ENCODE peak calls at places on chromosomes 11 and 22, in four cellular contexts. V is neural progenitor cell, Q is colonic mucosa, E is activated B cell treated with CpG ODN at 0.5 μM for 24 hours. S is an unnamed sample.

GRCh38 chr11:34185926-34186841 is 80.8 kb downstream of the NAT10 start:
- DNase-seq in E (no peak), V (peak), Q (no peak), S (no peak)

GRCh38 chr11:41392591-41392990 is 66.9 kb downstream of the LRRC4C start:
- DNase-seq in V (peak), Q (no peak), E (no peak), S (no peak)

GRCh38 chr11:115501895-115502589 is 2.2 kb downstream of the CADM1 start:
- DNase-seq in Q (no peak), E (no peak), V (peak), S (no peak)

GRCh38 chr11:92308366-92308765 is 83.7 kb downstream of the FAT3 start:
- DNase-seq in Q (no peak), V (no peak), E (no peak), S (no peak)

GRCh38 chr11:2529636-2530035 is 84.8 kb downstream of the KCNQ1 start:
- DNase-seq in Q (no peak), V (no peak), E (no peak), S (no peak)

GRCh38 chr11:84962018-84962417 is 665.1 kb downstream of the DLG2 start:
- DNase-seq in Q (no peak), V (no peak), E (no peak), S (no peak)

GRCh38 chr11:92941676-92942571 is 27.5 kb upstream of the MTNR1B start:
- DNase-seq in V (peak), E (no peak), Q (peak), S (no peak)

GRCh38 chr11:18358646-18359045 is 35.7 kb upstream of the LDHA start:
- DNase-seq in E (no peak), V (no peak), Q (no peak), S (no peak)

GRCh38 chr11:71940561-71941219 is 11.8 kb downstream of the RNF121 start:
- DNase-seq in V (peak), Q (no peak), E (no peak), S (peak)

GRCh38 chr22:47232753-47233152 is 470.3 kb downstream of the TBC1D22A start:
- DNase-seq in E (no peak), Q (no peak), V (no peak), S (no peak)

GRCh38 chr11:69035150-69035958 is 13.4 kb upstream of the TPCN2 start:
- DNase-seq in E (no peak), V (peak), Q (no peak), S (no peak)

GRCh38 chr11:134535029-134536025 is 123.3 kb upstream of the B3GAT1 start:
- DNase-seq in V (no peak), E (no peak), Q (no peak), S (no peak)

GRCh38 chr11:45347343-45347742 is 61.2 kb upstream of the SYT13 start:
- DNase-seq in Q (no peak), V (peak), E (no peak), S (no peak)

GRCh38 chr11:28048812-28049211 is 59.1 kb downstream of the KIF18A start:
- DNase-seq in E (no peak), V (no peak), Q (no peak), S (no peak)

GRCh38 chr11:12007769-12008737 is at the start of gene DKK3:
- DNase-seq in E (no peak), V (peak), Q (no peak), S (no peak)

GRCh38 chr11:104225047-104225446 is 61.1 kb upstream of the PDGFD start:
- DNase-seq in V (no peak), Q (no peak), E (no peak), S (no peak)

GRCh38 chr11:876550-876949 is 33.9 kb downstream of the TSPAN4 start:
- DNase-seq in Q (no peak), V (no peak), E (no peak), S (no peak)

GRCh38 chr11:65643971-65644370 is 6.1 kb downstream of the SIPA1 start:
- DNase-seq in E (no peak), Q (no peak), V (no peak), S (no peak)

GRCh38 chr11:63951779-63952536 is 13.2 kb downstream of the NAA40 start:
- DNase-seq in V (no peak), E (no peak), Q (no peak), S (no peak)

GRCh38 chr22:35684270-35684700 is 33.4 kb upstream of the APOL5 start:
- DNase-seq in E (no peak), V (peak), Q (peak), S (no peak)

GRCh38 chr11:76861490-76861953 is 804 bp downstream of the ACER3 start:
- DNase-seq in E (no peak), Q (no peak), V (peak), S (no peak)

GRCh38 chr11:9525116-9525515 is 48.4 kb upstream of the WEE1 start:
- DNase-seq in V (no peak), Q (no peak), E (no peak), S (no peak)

GRCh38 chr22:46308283-46308988 is 11.8 kb downstream of the GTSE1 start:
- DNase-seq in V (no peak), E (no peak), Q (no peak), S (no peak)

GRCh38 chr11:122743949-122744876 is 88.7 kb downstream of the UBASH3B start:
- DNase-seq in Q (peak), E (peak), V (no peak), S (no peak)

GRCh38 chr11:86370922-86371614 is 3.6 kb upstream of the CCDC81 start:
- DNase-seq in E (no peak), Q (no peak), V (no peak), S (no peak)

GRCh38 chr22:20805972-20806471 is 32.1 kb downstream of the SERPIND1 start:
- DNase-seq in Q (no peak), E (no peak), V (no peak), S (no peak)

GRCh38 chr11:3139481-3140290 is 25.4 kb downstream of the OSBPL5 start:
- DNase-seq in V (no peak), Q (no peak), E (no peak), S (no peak)

GRCh38 chr11:47510231-47510630 is 42.7 kb downstream of the CELF1 start:
- DNase-seq in E (no peak), V (no peak), Q (no peak), S (no peak)

GRCh38 chr11:6825333-6825744 is 20.1 kb upstream of the OR10A5 start:
- DNase-seq in V (no peak), E (no peak), Q (no peak), S (no peak)

DNA sequence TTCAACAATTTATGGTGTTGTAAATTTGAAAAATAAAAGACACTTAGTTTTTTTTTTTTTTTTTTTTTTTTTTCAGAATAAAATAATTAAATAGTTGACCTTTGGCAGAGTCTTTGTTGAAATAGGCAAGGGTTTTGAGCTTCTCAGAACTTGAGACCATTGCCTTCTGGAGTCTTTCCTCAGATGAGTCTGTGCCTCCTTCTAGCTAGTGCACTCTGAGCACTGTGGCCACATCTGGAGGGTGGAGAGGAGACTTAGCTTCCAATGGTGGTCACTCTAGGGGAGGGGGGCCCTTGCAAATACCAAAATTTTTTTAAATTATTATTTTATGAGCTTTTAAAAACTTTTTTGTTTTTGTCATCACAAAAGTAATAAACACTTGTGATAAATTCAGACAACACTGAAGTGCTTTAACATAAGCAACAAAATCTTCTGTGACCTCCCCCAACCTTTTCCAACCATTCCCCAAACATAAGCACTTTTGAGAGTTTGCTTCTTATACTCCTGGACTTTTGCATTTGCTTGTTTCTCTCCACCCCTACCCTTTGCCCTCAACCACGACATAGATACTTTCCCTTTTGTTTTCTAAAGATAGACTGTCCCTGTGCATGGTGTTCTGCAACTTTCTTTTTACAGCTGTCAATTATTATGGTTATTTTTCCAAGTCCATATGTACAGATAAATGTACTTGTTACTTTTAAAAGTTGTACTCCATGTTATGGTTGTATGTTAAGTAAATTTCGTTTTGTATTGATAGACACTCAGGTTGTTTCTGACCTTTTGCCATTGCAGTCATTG is 41.1 kb downstream of the BMAL1 start:
- DNase-seq in V (no peak), Q (no peak), E (no peak), S (no peak)
- TF ChIP-seq CTCF in V (no peak), Q (no peak), E (no peak), S (no peak)

GRCh38 chr22:42816339-42816738 is 40.7 kb downstream of the ARFGAP3 start:
- DNase-seq in Q (no peak), E (no peak), V (no peak), S (no peak)

GRCh38 chr22:42821386-42821785 is 35.7 kb downstream of the ARFGAP3 start:
- DNase-seq in E (no peak), Q (no peak), V (no peak), S (no peak)

GRCh38 chr22:42819412-42820069 is 37.5 kb downstream of the ARFGAP3 start:
- DNase-seq in Q (no peak), E (no peak), V (no peak), S (no peak)

GRCh38 chr22:42817556-42817955 is 39.5 kb downstream of the ARFGAP3 start:
- DNase-seq in Q (no peak), V (no peak), E (no peak), S (no peak)

DNA sequence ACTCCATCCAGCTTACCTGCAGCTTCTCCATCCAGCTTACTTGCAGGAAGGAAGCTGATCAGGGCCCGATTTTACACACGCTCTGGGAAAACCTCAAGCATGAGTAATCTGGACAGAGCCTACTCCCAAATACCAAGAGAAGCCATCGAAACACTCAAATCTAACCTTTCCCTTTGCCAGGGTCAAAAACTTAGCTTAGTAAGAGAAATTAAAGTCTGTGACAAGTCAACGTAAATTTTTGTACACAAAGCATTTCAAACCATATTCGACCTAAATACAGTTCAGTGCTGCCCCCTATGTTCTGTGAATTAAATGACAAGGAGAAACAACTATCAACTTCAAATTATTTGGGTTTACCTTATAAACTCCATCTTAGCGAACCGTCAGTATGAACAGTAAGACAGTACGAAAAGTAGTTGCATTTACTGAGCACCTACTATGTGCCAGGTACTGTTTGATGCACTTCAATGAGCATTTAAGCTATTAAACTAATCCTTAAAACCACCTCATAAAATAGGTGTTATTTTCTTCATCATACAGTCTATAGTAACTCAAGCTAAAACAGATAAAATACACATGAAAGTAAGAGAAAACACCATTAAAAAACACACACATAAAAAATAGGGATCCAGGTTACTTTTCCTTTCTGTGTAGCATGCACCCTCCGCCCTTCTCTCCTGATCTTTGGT is 36.9 kb downstream of the ARFGAP3 start:
- DNase-seq in Q (no peak), V (peak), E (no peak), S (no peak)
- TF ChIP-seq CTCF in Q (peak), V (peak), E (no peak), S (no peak)

DNA sequence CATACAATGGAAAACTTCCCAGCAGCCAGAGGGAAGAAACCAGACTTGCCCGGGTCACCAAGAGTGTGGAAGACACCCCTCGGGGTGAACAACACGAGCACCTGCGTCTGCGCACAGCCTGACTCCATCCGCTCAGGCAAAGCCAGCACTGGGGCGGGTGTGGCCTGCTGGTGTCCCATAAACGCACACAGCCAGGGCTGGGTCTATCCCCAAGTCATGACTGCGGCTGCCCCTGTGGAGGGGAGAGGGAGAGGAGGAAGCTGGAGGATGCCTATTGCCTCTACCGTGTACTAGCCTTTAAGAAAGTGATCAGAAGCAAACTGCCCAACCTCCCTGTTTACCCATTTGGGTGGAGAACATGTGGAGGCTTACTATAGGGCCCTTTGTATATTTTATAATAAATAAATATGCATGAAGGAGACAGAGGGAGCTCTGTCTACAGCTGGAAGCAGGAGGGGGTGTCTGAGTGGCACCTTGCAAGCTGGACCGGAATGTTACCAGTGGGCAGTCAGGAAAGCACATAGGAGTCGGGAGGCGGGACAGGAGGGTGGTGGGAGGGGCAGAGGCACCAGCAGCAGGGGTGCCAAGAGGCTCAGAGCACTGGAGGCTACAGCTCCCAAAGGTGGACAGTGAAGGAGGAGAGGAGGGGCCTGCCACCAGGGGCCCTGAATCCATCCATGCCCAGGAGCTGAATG is 79.6 kb downstream of the PHF21B start:
- DNase-seq in V (no peak), E (no peak), Q (no peak), S (no peak)
- TF ChIP-seq CTCF in V (no peak), E (no peak), Q (no peak), S (no peak)

GRCh38 chr11:75574698-75575265 is 12.7 kb downstream of the SERPINH1 start:
- DNase-seq in Q (no peak), E (no peak), V (no peak), S (no peak)
- TF ChIP-seq CTCF in Q (no peak), E (no peak), V (peak), S (no peak)

DNA sequence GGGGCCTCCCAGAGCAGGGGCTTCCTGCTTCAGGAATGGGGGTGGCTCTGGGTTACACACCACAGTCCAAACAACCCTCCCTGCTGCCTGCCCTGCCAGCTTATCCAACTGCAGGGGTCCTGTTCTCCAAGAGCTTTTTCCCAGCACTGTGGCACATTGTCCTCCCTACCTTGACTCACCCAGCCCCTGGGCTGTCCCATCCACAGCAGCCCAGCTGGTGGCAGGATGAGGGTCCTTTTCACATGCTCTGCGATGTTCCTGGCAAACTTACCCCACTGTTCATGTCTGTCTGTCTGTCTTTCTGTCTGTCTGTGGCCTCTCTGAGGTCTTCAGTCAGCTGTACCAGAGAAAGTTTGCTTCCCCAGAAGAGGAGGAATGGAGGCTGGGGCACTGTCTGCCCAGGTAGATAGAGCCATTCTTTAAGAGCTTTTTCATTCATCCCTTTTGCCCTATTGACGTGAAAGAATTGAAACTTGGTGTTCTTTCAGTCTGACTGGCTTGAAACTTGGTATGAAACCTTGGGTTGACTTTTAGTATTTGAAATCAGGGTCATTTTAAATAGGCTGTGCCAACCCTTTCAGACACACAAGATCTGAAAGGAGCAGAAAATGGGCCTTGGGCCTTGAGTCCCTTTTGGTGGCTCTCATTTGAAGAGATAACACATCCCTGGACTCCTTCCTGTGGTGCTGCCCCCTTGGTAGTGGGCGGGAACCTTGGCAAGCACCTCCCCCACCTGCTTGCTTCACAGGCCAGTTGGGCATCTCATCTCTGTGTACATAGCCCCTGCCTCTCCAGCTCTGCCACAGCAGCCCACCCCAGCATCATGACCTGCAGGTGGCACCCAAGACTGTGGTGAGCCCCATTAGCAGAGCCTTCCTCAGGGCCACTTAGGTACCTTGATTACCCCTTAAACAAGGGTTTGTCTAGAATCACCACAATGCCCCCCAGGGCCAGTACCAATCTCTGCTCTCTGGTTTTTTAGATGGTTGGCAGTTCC is 74.6 kb upstream of the SUSD2 start:
- DNase-seq in V (peak), E (peak), Q (no peak), S (no peak)
- TF ChIP-seq CTCF in V (peak), E (no peak), Q (no peak), S (peak)

GRCh38 chr22:41535244-41535643 is 9.0 kb downstream of the POLR3H start:
- DNase-seq in Q (no peak), E (no peak), V (peak), S (no peak)
- TF ChIP-seq CTCF in Q (no peak), E (no peak), V (peak), S (peak)

DNA sequence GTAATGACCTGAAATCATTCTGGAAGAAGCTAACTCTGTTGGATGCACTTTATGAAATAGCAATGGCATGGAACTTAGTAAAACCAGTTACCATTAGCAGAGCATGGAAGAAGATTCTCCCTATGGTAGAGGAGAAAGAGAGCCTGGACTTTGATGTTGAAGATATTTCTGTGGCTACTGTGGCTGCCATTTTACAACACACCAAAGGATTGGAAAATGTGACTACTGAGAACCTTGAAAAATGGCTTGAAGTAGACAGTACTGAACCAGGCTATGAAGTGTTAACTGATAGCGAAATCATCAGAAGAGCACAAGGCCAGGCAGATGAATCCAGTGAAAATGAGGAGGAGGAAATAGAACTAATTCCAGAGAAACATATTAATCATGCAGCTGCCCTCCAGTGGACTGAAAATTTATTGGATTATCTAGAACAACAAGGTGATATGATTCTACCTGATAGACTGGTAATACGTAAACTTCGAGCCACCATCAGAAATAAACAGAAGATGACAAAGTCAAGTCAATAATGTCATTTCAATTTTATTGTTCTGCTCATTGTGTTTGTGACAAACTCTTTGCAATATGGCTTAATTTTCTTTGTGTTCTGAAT is 2.0 kb downstream of the JRKL start:
- DNase-seq in Q (no peak), V (no peak), E (no peak), S (no peak)
- TF ChIP-seq CTCF in Q (no peak), V (no peak), E (no peak), S (peak)

GRCh38 chr22:50246242-50247175 is 1.7 kb upstream of the TUBGCP6 start:
- DNase-seq in E (no peak), Q (no peak), V (no peak), S (no peak)
- TF ChIP-seq CTCF in E (no peak), Q (no peak), V (no peak), S (no peak)

DNA sequence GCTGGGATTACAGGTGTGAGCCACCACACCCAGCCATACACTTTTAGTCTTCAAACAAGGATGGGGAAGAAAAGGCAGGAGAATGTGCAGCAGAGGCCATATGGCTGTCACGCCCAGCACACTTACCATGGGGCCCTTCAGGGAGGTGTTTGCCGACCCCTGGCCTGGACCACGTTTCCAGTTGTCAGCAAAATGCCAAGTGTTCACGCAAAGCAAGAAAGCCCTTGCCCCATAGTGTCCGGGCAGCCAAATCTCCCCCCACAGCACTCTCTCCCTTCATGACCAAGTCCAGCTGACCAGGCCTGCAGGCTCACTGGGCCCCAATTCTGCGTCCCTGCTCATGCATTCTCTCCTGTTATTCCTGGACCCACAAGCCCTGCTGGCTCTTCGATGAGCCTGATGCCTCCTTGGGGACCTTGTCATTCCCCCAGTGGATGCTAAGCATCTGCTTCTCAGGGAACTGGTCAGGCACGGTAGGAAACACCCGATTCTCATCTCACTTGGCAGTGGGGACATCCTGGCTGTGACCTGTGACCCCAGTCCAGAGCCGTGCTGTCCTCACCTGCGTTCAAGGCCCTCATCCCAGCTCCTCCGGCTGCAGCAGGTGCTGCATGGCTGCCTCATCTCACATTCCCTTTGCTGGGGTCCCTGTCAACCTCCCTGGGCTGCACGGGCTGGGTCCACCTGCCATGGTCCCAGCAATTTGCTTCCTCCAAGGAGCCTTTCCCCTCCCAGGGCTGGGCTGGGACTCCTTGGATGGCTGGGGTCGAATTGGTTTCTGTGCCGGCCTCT is 96.4 kb downstream of the CTTN start:
- DNase-seq in Q (no peak), V (no peak), E (no peak), S (no peak)
- TF ChIP-seq CTCF in Q (no peak), V (no peak), E (no peak), S (no peak)

S was measured in D721Med.